ENCODE peak calls at places on chromosomes 16 and 17, in nine cellular contexts. One of them, this sample, is unnamed.

GRCh38 chr16:3578610-3579551 is 1.7 kb upstream of the NLRC3 start:
- DNase-seq in HepG2: no peak
- DNase-seq in GM12878: peak; percentile 56
- DNase-seq in A549: no peak
- DNase-seq in H1: peak; percentile 69
- DNase-seq in HCT116: no peak
- DNase-seq in K562: peak; percentile 51
- DNase-seq in endothelial cell of umbilical vein: no peak
- DNase-seq in WTC11: no peak
- DNase-seq in this sample: peak; percentile 96

GRCh38 chr17:63500548-63501390 is 22.4 kb upstream of the KCNH6 start:
- DNase-seq in HepG2: no peak
- DNase-seq in WTC11: no peak
- DNase-seq in H1: no peak
- DNase-seq in A549: no peak
- DNase-seq in HCT116: no peak
- DNase-seq in endothelial cell of umbilical vein: no peak
- DNase-seq in GM12878: no peak
- DNase-seq in K562: no peak
- DNase-seq in this sample: no peak

GRCh38 chr17:47744168-47745036 is 11.4 kb downstream of the TBX21 start:
- DNase-seq in GM12878: no peak
- DNase-seq in A549: no peak
- DNase-seq in H1: no peak
- DNase-seq in K562: peak; percentile 11
- DNase-seq in HepG2: no peak
- DNase-seq in endothelial cell of umbilical vein: no peak
- DNase-seq in WTC11: no peak
- DNase-seq in HCT116: no peak
- DNase-seq in this sample: peak; percentile 44

GRCh38 chr17:283911-284675 is 68.5 kb downstream of the RPH3AL start:
- DNase-seq in H1: peak; percentile 38
- DNase-seq in GM12878: no peak
- DNase-seq in HCT116: no peak
- DNase-seq in A549: no peak
- DNase-seq in endothelial cell of umbilical vein: no peak
- DNase-seq in HepG2: no peak
- DNase-seq in WTC11: no peak
- DNase-seq in K562: no peak
- DNase-seq in this sample: no peak

GRCh38 chr16:48382131-48382530 is 3.1 kb downstream of the SIAH1 start:
- DNase-seq in endothelial cell of umbilical vein: no peak
- DNase-seq in HCT116: no peak
- DNase-seq in K562: no peak
- DNase-seq in H1: no peak
- DNase-seq in HepG2: no peak
- DNase-seq in GM12878: no peak
- DNase-seq in WTC11: no peak
- DNase-seq in A549: no peak
- DNase-seq in this sample: no peak

GRCh38 chr17:10036511-10037061 is 131.5 kb upstream of the RCVRN start:
- DNase-seq in HepG2: peak; percentile 52
- DNase-seq in HCT116: no peak
- DNase-seq in K562: no peak
- DNase-seq in A549: no peak
- DNase-seq in GM12878: no peak
- DNase-seq in endothelial cell of umbilical vein: no peak
- DNase-seq in WTC11: no peak
- DNase-seq in H1: no peak
- DNase-seq in this sample: no peak

GRCh38 chr16:86963600-86964575 is 353.3 kb downstream of the C16orf95 start:
- DNase-seq in A549: no peak
- DNase-seq in GM12878: no peak
- DNase-seq in HepG2: no peak
- DNase-seq in K562: no peak
- DNase-seq in H1: no peak
- DNase-seq in HCT116: no peak
- DNase-seq in WTC11: no peak
- DNase-seq in endothelial cell of umbilical vein: no peak
- DNase-seq in this sample: peak; percentile 70

GRCh38 chr17:56313201-56313600 is 159.9 kb downstream of the ANKFN1 start:
- DNase-seq in WTC11: no peak
- DNase-seq in HepG2: no peak
- DNase-seq in GM12878: no peak
- DNase-seq in A549: no peak
- DNase-seq in K562: no peak
- DNase-seq in H1: no peak
- DNase-seq in endothelial cell of umbilical vein: no peak
- DNase-seq in HCT116: no peak
- DNase-seq in this sample: peak; percentile 61

GRCh38 chr16:46757339-46758050 is 9.4 kb upstream of the MYLK3 start:
- DNase-seq in HCT116: no peak
- DNase-seq in endothelial cell of umbilical vein: no peak
- DNase-seq in K562: peak; percentile 57
- DNase-seq in A549: no peak
- DNase-seq in HepG2: no peak
- DNase-seq in GM12878: no peak
- DNase-seq in WTC11: no peak
- DNase-seq in H1: no peak
- DNase-seq in this sample: no peak

GRCh38 chr16:89331371-89332109 is 114.0 kb downstream of the ZNF778 start:
- DNase-seq in HepG2: no peak
- DNase-seq in K562: no peak
- DNase-seq in GM12878: no peak
- DNase-seq in H1: no peak
- DNase-seq in A549: no peak
- DNase-seq in HCT116: no peak
- DNase-seq in endothelial cell of umbilical vein: no peak
- DNase-seq in WTC11: peak; percentile 3
- DNase-seq in this sample: no peak

GRCh38 chr16:89326721-89327120 is 109.2 kb downstream of the ZNF778 start:
- DNase-seq in endothelial cell of umbilical vein: no peak
- DNase-seq in HepG2: no peak
- DNase-seq in GM12878: no peak
- DNase-seq in WTC11: peak; percentile 26
- DNase-seq in H1: no peak
- DNase-seq in A549: no peak
- DNase-seq in HCT116: no peak
- DNase-seq in K562: no peak
- DNase-seq in this sample: no peak

GRCh38 chr16:89334050-89334449 is 116.5 kb downstream of the ZNF778 start:
- DNase-seq in H1: no peak
- DNase-seq in HCT116: no peak
- DNase-seq in GM12878: no peak
- DNase-seq in K562: no peak
- DNase-seq in HepG2: no peak
- DNase-seq in A549: no peak
- DNase-seq in endothelial cell of umbilical vein: no peak
- DNase-seq in WTC11: no peak
- DNase-seq in this sample: no peak

GRCh38 chr16:89332248-89333245 is 115.0 kb downstream of the ZNF778 start:
- DNase-seq in K562: no peak
- DNase-seq in HCT116: no peak
- DNase-seq in GM12878: no peak
- DNase-seq in H1: no peak
- DNase-seq in endothelial cell of umbilical vein: no peak
- DNase-seq in A549: no peak
- DNase-seq in HepG2: no peak
- DNase-seq in WTC11: peak; percentile 9
- DNase-seq in this sample: no peak

GRCh38 chr16:89330177-89330856 is 112.8 kb downstream of the ZNF778 start:
- DNase-seq in A549: peak; percentile 89
- DNase-seq in K562: peak; percentile 48
- DNase-seq in H1: no peak
- DNase-seq in HCT116: peak; percentile 92
- DNase-seq in endothelial cell of umbilical vein: peak; percentile 78
- DNase-seq in WTC11: peak; percentile 4
- DNase-seq in HepG2: peak; percentile 84
- DNase-seq in GM12878: no peak
- DNase-seq in this sample: no peak
- TF ChIP-seq MAX in A549: peak; percentile 77
- TF ChIP-seq MAX in K562: no peak
- TF ChIP-seq MAX in H1: no peak
- TF ChIP-seq MAX in HCT116: no peak
- TF ChIP-seq MAX in endothelial cell of umbilical vein: peak; percentile 50
- TF ChIP-seq MAX in WTC11: no peak
- TF ChIP-seq MAX in HepG2: peak; percentile 90
- TF ChIP-seq MAX in GM12878: no peak
- TF ChIP-seq MAX in this sample: no peak

DNA sequence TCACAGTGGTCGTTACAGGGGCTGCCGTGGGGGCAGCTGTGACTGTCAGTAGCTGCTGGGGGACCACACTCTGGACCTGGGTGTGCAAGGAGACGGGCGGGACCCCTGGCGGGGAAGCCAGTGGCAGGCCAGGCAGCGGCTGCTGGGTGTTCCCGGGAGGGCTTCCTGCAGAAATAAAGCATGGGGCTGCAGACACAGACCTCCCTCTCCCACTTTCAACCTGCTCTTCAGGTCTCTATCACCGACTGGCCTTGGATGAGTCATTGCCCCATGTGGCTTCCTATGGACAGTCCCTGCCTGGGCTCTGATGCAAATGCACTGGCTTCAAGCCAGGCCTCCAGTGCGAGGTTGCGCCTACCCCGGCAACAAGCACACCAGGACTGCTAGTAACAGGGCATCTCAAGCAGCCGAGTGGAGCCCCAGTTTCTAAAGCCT is 17.2 kb downstream of the SREBF1 start:
- DNase-seq in K562: peak; percentile 74
- DNase-seq in WTC11: no peak
- DNase-seq in endothelial cell of umbilical vein: peak; percentile 87
- DNase-seq in GM12878: peak; percentile 78
- DNase-seq in HCT116: no peak
- DNase-seq in H1: no peak
- DNase-seq in A549: peak; percentile 89
- DNase-seq in HepG2: peak; percentile 78
- DNase-seq in this sample: peak; percentile 78
- TF ChIP-seq MAX in K562: peak; percentile 61
- TF ChIP-seq MAX in WTC11: no peak
- TF ChIP-seq MAX in endothelial cell of umbilical vein: peak; percentile 5
- TF ChIP-seq MAX in GM12878: no peak
- TF ChIP-seq MAX in HCT116: peak; percentile 29
- TF ChIP-seq MAX in H1: no peak
- TF ChIP-seq MAX in A549: peak; percentile 74
- TF ChIP-seq MAX in HepG2: no peak
- TF ChIP-seq MAX in this sample: peak; percentile 36

GRCh38 chr17:74603746-74604145 is 11.7 kb upstream of the CD300LD start:
- DNase-seq in endothelial cell of umbilical vein: no peak
- DNase-seq in H1: no peak
- DNase-seq in A549: no peak
- DNase-seq in WTC11: no peak
- DNase-seq in GM12878: no peak
- DNase-seq in K562: no peak
- DNase-seq in HepG2: no peak
- DNase-seq in HCT116: no peak
- DNase-seq in this sample: no peak

GRCh38 chr17:74604748-74605147 is 12.7 kb upstream of the CD300LD start:
- DNase-seq in H1: no peak
- DNase-seq in HepG2: no peak
- DNase-seq in HCT116: no peak
- DNase-seq in endothelial cell of umbilical vein: no peak
- DNase-seq in K562: no peak
- DNase-seq in GM12878: no peak
- DNase-seq in A549: no peak
- DNase-seq in WTC11: no peak
- DNase-seq in this sample: no peak

GRCh38 chr17:74606050-74606449 is 14.0 kb upstream of the CD300LD start:
- DNase-seq in HepG2: no peak
- DNase-seq in GM12878: no peak
- DNase-seq in WTC11: no peak
- DNase-seq in A549: no peak
- DNase-seq in H1: no peak
- DNase-seq in K562: no peak
- DNase-seq in endothelial cell of umbilical vein: no peak
- DNase-seq in HCT116: no peak
- DNase-seq in this sample: no peak

GRCh38 chr17:74604200-74604599 is 12.1 kb upstream of the CD300LD start:
- DNase-seq in H1: no peak
- DNase-seq in endothelial cell of umbilical vein: no peak
- DNase-seq in A549: no peak
- DNase-seq in GM12878: no peak
- DNase-seq in K562: no peak
- DNase-seq in HepG2: no peak
- DNase-seq in WTC11: no peak
- DNase-seq in HCT116: no peak
- DNase-seq in this sample: no peak

DNA sequence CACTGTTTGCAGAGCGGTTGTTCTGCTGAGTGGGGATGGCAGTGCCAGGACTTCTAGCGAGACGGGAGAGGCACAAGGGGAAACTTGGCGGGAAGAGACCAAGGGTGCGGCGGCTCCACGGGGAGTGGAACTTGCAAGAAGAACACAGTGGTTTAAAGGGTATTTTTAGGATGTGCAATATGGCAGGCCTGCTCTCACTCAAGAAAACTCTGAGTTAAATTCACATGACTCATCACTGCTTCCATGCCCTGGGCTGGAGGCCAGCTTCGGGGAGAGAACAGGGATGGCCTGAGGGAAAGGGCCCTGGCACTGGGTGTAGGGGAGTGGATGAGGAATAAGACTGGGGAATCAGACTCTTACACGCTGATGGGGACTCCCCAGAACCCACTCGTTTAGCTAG is 13.3 kb upstream of the CD300LD start:
- DNase-seq in HCT116: no peak
- DNase-seq in K562: no peak
- DNase-seq in H1: no peak
- DNase-seq in A549: peak; percentile 43
- DNase-seq in GM12878: no peak
- DNase-seq in endothelial cell of umbilical vein: no peak
- DNase-seq in HepG2: no peak
- DNase-seq in WTC11: no peak
- DNase-seq in this sample: no peak
- TF ChIP-seq MAX in HCT116: no peak
- TF ChIP-seq MAX in K562: no peak
- TF ChIP-seq MAX in H1: no peak
- TF ChIP-seq MAX in A549: no peak
- TF ChIP-seq MAX in GM12878: no peak
- TF ChIP-seq MAX in endothelial cell of umbilical vein: no peak
- TF ChIP-seq MAX in HepG2: no peak
- TF ChIP-seq MAX in WTC11: no peak
- TF ChIP-seq MAX in this sample: no peak

DNA sequence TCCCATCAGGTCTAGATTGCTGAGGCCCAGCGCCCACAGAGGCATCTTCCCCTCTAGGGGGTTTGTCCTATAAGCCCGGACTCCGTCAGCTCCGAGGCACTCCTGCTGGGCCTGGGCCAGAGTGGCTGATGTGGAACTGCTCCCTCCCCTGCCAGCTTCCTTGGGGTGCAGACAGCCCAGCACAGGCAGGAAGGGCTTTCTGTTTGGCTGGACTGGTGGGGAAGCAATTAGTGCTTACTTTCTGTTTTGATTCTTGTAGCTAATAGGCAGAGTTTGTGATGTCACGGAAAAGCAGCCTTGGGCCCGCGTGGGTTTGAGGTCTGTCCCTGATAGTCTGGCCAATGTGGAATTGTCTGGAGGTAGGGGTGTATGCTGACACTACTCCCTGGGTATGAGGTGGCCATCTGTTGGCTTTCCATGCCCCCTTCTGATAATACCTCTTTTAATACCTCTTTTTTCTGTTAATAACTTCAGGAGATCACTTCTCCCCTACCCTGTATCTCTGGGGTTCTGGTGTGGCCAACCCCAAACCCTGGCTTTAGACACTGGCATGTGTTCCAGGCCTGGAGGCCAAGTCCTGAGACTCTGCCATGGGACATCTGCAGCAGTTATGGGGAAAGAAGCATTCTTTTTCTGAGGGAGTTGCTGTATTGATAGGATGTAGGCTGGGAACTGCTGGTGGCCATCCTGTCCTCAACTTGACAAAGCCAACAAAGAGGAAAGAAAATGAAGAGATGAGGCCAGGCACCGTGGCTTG is 190.9 kb downstream of the RAB11FIP4 start:
- DNase-seq in A549: no peak
- DNase-seq in HCT116: no peak
- DNase-seq in endothelial cell of umbilical vein: peak; percentile 73
- DNase-seq in GM12878: peak; percentile 32
- DNase-seq in K562: no peak
- DNase-seq in H1: no peak
- DNase-seq in HepG2: no peak
- DNase-seq in WTC11: no peak
- DNase-seq in this sample: peak; percentile 72
- TF ChIP-seq MAX in A549: no peak
- TF ChIP-seq MAX in HCT116: no peak
- TF ChIP-seq MAX in endothelial cell of umbilical vein: no peak
- TF ChIP-seq MAX in GM12878: no peak
- TF ChIP-seq MAX in K562: no peak
- TF ChIP-seq MAX in H1: no peak
- TF ChIP-seq MAX in HepG2: no peak
- TF ChIP-seq MAX in WTC11: no peak
- TF ChIP-seq MAX in this sample: no peak

This sample was measured in NB4.